ENCODE peak calls at places on chromosomes 2 and 18, in eight cellular contexts. One of them, this sample, is unnamed.

GRCh38 chr2:70340921-70341765 is 39.3 kb upstream of the FAM136A start:
- DNase-seq in SW480: peak; percentile 85
- DNase-seq in AML-193: peak; percentile 18
- DNase-seq in M059J: peak; percentile 57
- DNase-seq in dorsolateral prefrontal cortex: no peak
- DNase-seq in kidney: no peak
- DNase-seq in activated CD4-positive, alpha-beta T cell treated with anti-CD3 and anti-CD28 coated beads for 4 hours: peak; percentile 29
- DNase-seq in T follicular helper cell: peak; percentile 7
- DNase-seq in this sample: no peak

GRCh38 chr2:96538487-96539214 is 2.1 kb downstream of the ARID5A start:
- DNase-seq in T follicular helper cell: peak; percentile 88
- DNase-seq in kidney: peak; percentile 92
- DNase-seq in SW480: peak; percentile 57
- DNase-seq in AML-193: peak; percentile 61
- DNase-seq in activated CD4-positive, alpha-beta T cell treated with anti-CD3 and anti-CD28 coated beads for 4 hours: peak; percentile 93
- DNase-seq in dorsolateral prefrontal cortex: peak; percentile 81
- DNase-seq in M059J: no peak
- DNase-seq in this sample: no peak

GRCh38 chr2:205563646-205564045 is 118.7 kb upstream of the NRP2 start:
- DNase-seq in M059J: no peak
- DNase-seq in activated CD4-positive, alpha-beta T cell treated with anti-CD3 and anti-CD28 coated beads for 4 hours: no peak
- DNase-seq in kidney: no peak
- DNase-seq in AML-193: no peak
- DNase-seq in T follicular helper cell: no peak
- DNase-seq in SW480: no peak
- DNase-seq in dorsolateral prefrontal cortex: no peak
- DNase-seq in this sample: no peak

GRCh38 chr2:24721470-24721869 is 71.7 kb downstream of the PTRHD1 start:
- DNase-seq in T follicular helper cell: no peak
- DNase-seq in activated CD4-positive, alpha-beta T cell treated with anti-CD3 and anti-CD28 coated beads for 4 hours: no peak
- DNase-seq in AML-193: no peak
- DNase-seq in dorsolateral prefrontal cortex: peak; percentile 79
- DNase-seq in SW480: no peak
- DNase-seq in M059J: peak; percentile 83
- DNase-seq in kidney: peak; percentile 85
- DNase-seq in this sample: no peak

GRCh38 chr2:27992787-27993747 is 102.5 kb downstream of the BABAM2 start:
- DNase-seq in AML-193: peak; percentile 91
- DNase-seq in SW480: peak; percentile 48
- DNase-seq in T follicular helper cell: no peak
- DNase-seq in dorsolateral prefrontal cortex: no peak
- DNase-seq in activated CD4-positive, alpha-beta T cell treated with anti-CD3 and anti-CD28 coated beads for 4 hours: no peak
- DNase-seq in kidney: no peak
- DNase-seq in M059J: peak; percentile 74
- DNase-seq in this sample: no peak

GRCh38 chr18:9539283-9539682 is 64.0 kb downstream of the RALBP1 start:
- DNase-seq in dorsolateral prefrontal cortex: no peak
- DNase-seq in M059J: peak; percentile 71
- DNase-seq in SW480: no peak
- DNase-seq in T follicular helper cell: no peak
- DNase-seq in activated CD4-positive, alpha-beta T cell treated with anti-CD3 and anti-CD28 coated beads for 4 hours: no peak
- DNase-seq in AML-193: no peak
- DNase-seq in kidney: no peak
- DNase-seq in this sample: no peak

GRCh38 chr2:226664140-226664539 is 135.5 kb downstream of the IRS1 start:
- DNase-seq in T follicular helper cell: no peak
- DNase-seq in M059J: peak; percentile 72
- DNase-seq in AML-193: no peak
- DNase-seq in kidney: peak; percentile 80
- DNase-seq in SW480: no peak
- DNase-seq in dorsolateral prefrontal cortex: no peak
- DNase-seq in activated CD4-positive, alpha-beta T cell treated with anti-CD3 and anti-CD28 coated beads for 4 hours: no peak
- DNase-seq in this sample: no peak

GRCh38 chr2:38032946-38033345 is 43.0 kb downstream of the CYP1B1 start:
- DNase-seq in activated CD4-positive, alpha-beta T cell treated with anti-CD3 and anti-CD28 coated beads for 4 hours: no peak
- DNase-seq in M059J: no peak
- DNase-seq in AML-193: no peak
- DNase-seq in SW480: no peak
- DNase-seq in kidney: no peak
- DNase-seq in T follicular helper cell: no peak
- DNase-seq in dorsolateral prefrontal cortex: no peak
- DNase-seq in this sample: no peak

GRCh38 chr2:204315236-204315662 is 230.0 kb upstream of the PARD3B start:
- DNase-seq in SW480: no peak
- DNase-seq in dorsolateral prefrontal cortex: no peak
- DNase-seq in activated CD4-positive, alpha-beta T cell treated with anti-CD3 and anti-CD28 coated beads for 4 hours: no peak
- DNase-seq in kidney: peak; percentile 85
- DNase-seq in M059J: peak; percentile 85
- DNase-seq in AML-193: no peak
- DNase-seq in T follicular helper cell: no peak
- DNase-seq in this sample: no peak

GRCh38 chr18:57436193-57436964 is 1.2 kb downstream of the ONECUT2 start:
- DNase-seq in SW480: no peak
- DNase-seq in T follicular helper cell: no peak
- DNase-seq in activated CD4-positive, alpha-beta T cell treated with anti-CD3 and anti-CD28 coated beads for 4 hours: no peak
- DNase-seq in AML-193: no peak
- DNase-seq in kidney: peak; percentile 79
- DNase-seq in dorsolateral prefrontal cortex: peak; percentile 45
- DNase-seq in M059J: no peak
- DNase-seq in this sample: no peak

GRCh38 chr2:126864861-126865260 is 33.8 kb upstream of the TEX51 start:
- DNase-seq in M059J: no peak
- DNase-seq in kidney: no peak
- DNase-seq in AML-193: no peak
- DNase-seq in activated CD4-positive, alpha-beta T cell treated with anti-CD3 and anti-CD28 coated beads for 4 hours: no peak
- DNase-seq in dorsolateral prefrontal cortex: no peak
- DNase-seq in T follicular helper cell: no peak
- DNase-seq in SW480: no peak
- DNase-seq in this sample: no peak

GRCh38 chr18:79439201-79440023 is 43.7 kb downstream of the NFATC1 start:
- DNase-seq in kidney: no peak
- DNase-seq in M059J: peak; percentile 21
- DNase-seq in activated CD4-positive, alpha-beta T cell treated with anti-CD3 and anti-CD28 coated beads for 4 hours: peak; percentile 54
- DNase-seq in SW480: no peak
- DNase-seq in T follicular helper cell: peak; percentile 28
- DNase-seq in dorsolateral prefrontal cortex: no peak
- DNase-seq in AML-193: no peak
- DNase-seq in this sample: no peak

GRCh38 chr2:96928277-96928781 is 58.1 kb downstream of the FAM178B start:
- DNase-seq in T follicular helper cell: no peak
- DNase-seq in SW480: peak; percentile 16
- DNase-seq in AML-193: no peak
- DNase-seq in kidney: no peak
- DNase-seq in activated CD4-positive, alpha-beta T cell treated with anti-CD3 and anti-CD28 coated beads for 4 hours: no peak
- DNase-seq in dorsolateral prefrontal cortex: no peak
- DNase-seq in M059J: no peak
- DNase-seq in this sample: no peak

GRCh38 chr2:8575011-8575750 is 106.7 kb upstream of the ID2 start:
- DNase-seq in M059J: no peak
- DNase-seq in T follicular helper cell: peak; percentile 25
- DNase-seq in dorsolateral prefrontal cortex: peak; percentile 73
- DNase-seq in activated CD4-positive, alpha-beta T cell treated with anti-CD3 and anti-CD28 coated beads for 4 hours: peak; percentile 29
- DNase-seq in SW480: no peak
- DNase-seq in AML-193: peak; percentile 47
- DNase-seq in kidney: no peak
- DNase-seq in this sample: peak; percentile 60

GRCh38 chr18:36066731-36067117 is 635 bp downstream of the RPRD1A start:
- DNase-seq in AML-193: peak; percentile 11
- DNase-seq in SW480: peak; percentile 1
- DNase-seq in dorsolateral prefrontal cortex: no peak
- DNase-seq in kidney: no peak
- DNase-seq in activated CD4-positive, alpha-beta T cell treated with anti-CD3 and anti-CD28 coated beads for 4 hours: no peak
- DNase-seq in M059J: no peak
- DNase-seq in T follicular helper cell: no peak
- DNase-seq in this sample: no peak

GRCh38 chr2:65397122-65397521 is 35.3 kb downstream of the SPRED2 start:
- DNase-seq in kidney: no peak
- DNase-seq in AML-193: no peak
- DNase-seq in M059J: peak; percentile 26
- DNase-seq in T follicular helper cell: no peak
- DNase-seq in SW480: no peak
- DNase-seq in activated CD4-positive, alpha-beta T cell treated with anti-CD3 and anti-CD28 coated beads for 4 hours: no peak
- DNase-seq in dorsolateral prefrontal cortex: no peak
- DNase-seq in this sample: no peak

GRCh38 chr2:13522917-13523821 is 806.4 kb downstream of the TRIB2 start:
- DNase-seq in activated CD4-positive, alpha-beta T cell treated with anti-CD3 and anti-CD28 coated beads for 4 hours: no peak
- DNase-seq in M059J: no peak
- DNase-seq in T follicular helper cell: no peak
- DNase-seq in SW480: peak; percentile 21
- DNase-seq in kidney: no peak
- DNase-seq in AML-193: no peak
- DNase-seq in dorsolateral prefrontal cortex: no peak
- DNase-seq in this sample: no peak

GRCh38 chr2:32008811-32009478 is 1.9 kb downstream of the MEMO1 start:
- DNase-seq in T follicular helper cell: peak; percentile 1
- DNase-seq in kidney: no peak
- DNase-seq in SW480: peak; percentile 33
- DNase-seq in AML-193: no peak
- DNase-seq in M059J: peak; percentile 43
- DNase-seq in activated CD4-positive, alpha-beta T cell treated with anti-CD3 and anti-CD28 coated beads for 4 hours: no peak
- DNase-seq in dorsolateral prefrontal cortex: no peak
- DNase-seq in this sample: no peak

GRCh38 chr2:203532957-203533695 is 2.0 kb downstream of the RAPH1 start:
- DNase-seq in dorsolateral prefrontal cortex: no peak
- DNase-seq in SW480: peak; percentile 35
- DNase-seq in AML-193: no peak
- DNase-seq in activated CD4-positive, alpha-beta T cell treated with anti-CD3 and anti-CD28 coated beads for 4 hours: no peak
- DNase-seq in kidney: no peak
- DNase-seq in M059J: peak; percentile 36
- DNase-seq in T follicular helper cell: no peak
- DNase-seq in this sample: no peak

GRCh38 chr2:9847140-9847539 is 3.9 kb downstream of the TAF1B start:
- DNase-seq in AML-193: no peak
- DNase-seq in SW480: no peak
- DNase-seq in kidney: no peak
- DNase-seq in M059J: peak; percentile 36
- DNase-seq in T follicular helper cell: no peak
- DNase-seq in dorsolateral prefrontal cortex: no peak
- DNase-seq in activated CD4-positive, alpha-beta T cell treated with anti-CD3 and anti-CD28 coated beads for 4 hours: no peak
- DNase-seq in this sample: no peak

GRCh38 chr18:66587430-66587829 is 16.5 kb downstream of the CDH19 start:
- DNase-seq in kidney: no peak
- DNase-seq in T follicular helper cell: no peak
- DNase-seq in SW480: no peak
- DNase-seq in activated CD4-positive, alpha-beta T cell treated with anti-CD3 and anti-CD28 coated beads for 4 hours: no peak
- DNase-seq in dorsolateral prefrontal cortex: no peak
- DNase-seq in M059J: no peak
- DNase-seq in AML-193: no peak
- DNase-seq in this sample: no peak

GRCh38 chr2:101967826-101968498 is 23.8 kb upstream of the IL1R2 start:
- DNase-seq in AML-193: no peak
- DNase-seq in activated CD4-positive, alpha-beta T cell treated with anti-CD3 and anti-CD28 coated beads for 4 hours: no peak
- DNase-seq in T follicular helper cell: no peak
- DNase-seq in dorsolateral prefrontal cortex: no peak
- DNase-seq in M059J: peak; percentile 25
- DNase-seq in kidney: no peak
- DNase-seq in SW480: no peak
- DNase-seq in this sample: no peak

GRCh38 chr2:498493-499178 is 178.6 kb downstream of the TMEM18 start:
- DNase-seq in activated CD4-positive, alpha-beta T cell treated with anti-CD3 and anti-CD28 coated beads for 4 hours: no peak
- DNase-seq in T follicular helper cell: no peak
- DNase-seq in AML-193: no peak
- DNase-seq in M059J: no peak
- DNase-seq in SW480: no peak
- DNase-seq in dorsolateral prefrontal cortex: no peak
- DNase-seq in kidney: no peak
- DNase-seq in this sample: no peak

GRCh38 chr2:106953779-106954178 is 67.8 kb upstream of the ST6GAL2 start:
- DNase-seq in M059J: no peak
- DNase-seq in SW480: no peak
- DNase-seq in dorsolateral prefrontal cortex: no peak
- DNase-seq in T follicular helper cell: no peak
- DNase-seq in AML-193: no peak
- DNase-seq in activated CD4-positive, alpha-beta T cell treated with anti-CD3 and anti-CD28 coated beads for 4 hours: no peak
- DNase-seq in kidney: no peak
- DNase-seq in this sample: no peak

GRCh38 chr2:239687441-239687840 is 286.6 kb upstream of the HDAC4 start:
- DNase-seq in M059J: no peak
- DNase-seq in dorsolateral prefrontal cortex: no peak
- DNase-seq in AML-193: no peak
- DNase-seq in kidney: no peak
- DNase-seq in SW480: no peak
- DNase-seq in T follicular helper cell: no peak
- DNase-seq in activated CD4-positive, alpha-beta T cell treated with anti-CD3 and anti-CD28 coated beads for 4 hours: no peak
- DNase-seq in this sample: no peak

GRCh38 chr2:29113891-29114321 is 1.3 kb upstream of the CLIP4 start:
- DNase-seq in dorsolateral prefrontal cortex: no peak
- DNase-seq in activated CD4-positive, alpha-beta T cell treated with anti-CD3 and anti-CD28 coated beads for 4 hours: no peak
- DNase-seq in kidney: no peak
- DNase-seq in M059J: peak; percentile 81
- DNase-seq in AML-193: peak; percentile 67
- DNase-seq in SW480: peak; percentile 92
- DNase-seq in T follicular helper cell: no peak
- DNase-seq in this sample: no peak

GRCh38 chr2:99495461-99495860 is 5.6 kb upstream of the REV1 start:
- DNase-seq in M059J: no peak
- DNase-seq in activated CD4-positive, alpha-beta T cell treated with anti-CD3 and anti-CD28 coated beads for 4 hours: no peak
- DNase-seq in kidney: no peak
- DNase-seq in SW480: no peak
- DNase-seq in T follicular helper cell: no peak
- DNase-seq in AML-193: no peak
- DNase-seq in dorsolateral prefrontal cortex: no peak
- DNase-seq in this sample: no peak

GRCh38 chr2:180690611-180691010 is 289.8 kb upstream of the UBE2E3 start:
- DNase-seq in T follicular helper cell: no peak
- DNase-seq in M059J: peak; percentile 22
- DNase-seq in kidney: no peak
- DNase-seq in activated CD4-positive, alpha-beta T cell treated with anti-CD3 and anti-CD28 coated beads for 4 hours: no peak
- DNase-seq in SW480: no peak
- DNase-seq in AML-193: no peak
- DNase-seq in dorsolateral prefrontal cortex: no peak
- DNase-seq in this sample: no peak

GRCh38 chr18:67705748-67706147 is 189.2 kb upstream of the DSEL start:
- DNase-seq in kidney: no peak
- DNase-seq in AML-193: no peak
- DNase-seq in activated CD4-positive, alpha-beta T cell treated with anti-CD3 and anti-CD28 coated beads for 4 hours: no peak
- DNase-seq in dorsolateral prefrontal cortex: no peak
- DNase-seq in T follicular helper cell: no peak
- DNase-seq in M059J: peak; percentile 14
- DNase-seq in SW480: no peak
- DNase-seq in this sample: no peak

GRCh38 chr2:3172265-3172935 is 205.2 kb downstream of the EIPR1 start:
- DNase-seq in SW480: no peak
- DNase-seq in kidney: no peak
- DNase-seq in AML-193: no peak
- DNase-seq in activated CD4-positive, alpha-beta T cell treated with anti-CD3 and anti-CD28 coated beads for 4 hours: no peak
- DNase-seq in dorsolateral prefrontal cortex: peak; percentile 8
- DNase-seq in T follicular helper cell: no peak
- DNase-seq in M059J: no peak
- DNase-seq in this sample: no peak

GRCh38 chr2:113015655-113016054 is 10.4 kb downstream of the IL36A start:
- DNase-seq in kidney: no peak
- DNase-seq in T follicular helper cell: no peak
- DNase-seq in M059J: no peak
- DNase-seq in dorsolateral prefrontal cortex: no peak
- DNase-seq in activated CD4-positive, alpha-beta T cell treated with anti-CD3 and anti-CD28 coated beads for 4 hours: no peak
- DNase-seq in SW480: no peak
- DNase-seq in AML-193: no peak
- DNase-seq in this sample: no peak

GRCh38 chr2:100776445-100776844 is 43.5 kb upstream of the NPAS2 start:
- DNase-seq in M059J: no peak
- DNase-seq in activated CD4-positive, alpha-beta T cell treated with anti-CD3 and anti-CD28 coated beads for 4 hours: no peak
- DNase-seq in T follicular helper cell: no peak
- DNase-seq in SW480: no peak
- DNase-seq in dorsolateral prefrontal cortex: no peak
- DNase-seq in AML-193: no peak
- DNase-seq in kidney: no peak
- DNase-seq in this sample: no peak

GRCh38 chr2:26122633-26123032 is 50.3 kb upstream of the GAREM2 start:
- DNase-seq in M059J: no peak
- DNase-seq in dorsolateral prefrontal cortex: no peak
- DNase-seq in T follicular helper cell: no peak
- DNase-seq in kidney: no peak
- DNase-seq in AML-193: no peak
- DNase-seq in SW480: no peak
- DNase-seq in activated CD4-positive, alpha-beta T cell treated with anti-CD3 and anti-CD28 coated beads for 4 hours: no peak
- DNase-seq in this sample: no peak

GRCh38 chr2:62456721-62457539 is 49.1 kb downstream of the TMEM17 start:
- DNase-seq in kidney: peak; percentile 92
- DNase-seq in M059J: peak; percentile 74
- DNase-seq in dorsolateral prefrontal cortex: peak; percentile 76
- DNase-seq in SW480: peak; percentile 71
- DNase-seq in T follicular helper cell: peak; percentile 33
- DNase-seq in activated CD4-positive, alpha-beta T cell treated with anti-CD3 and anti-CD28 coated beads for 4 hours: peak; percentile 61
- DNase-seq in AML-193: peak; percentile 66
- DNase-seq in this sample: peak; percentile 94

This sample was measured in chondrocyte.